ENCODE peak calls at places on chromosomes 11 and 22, in ten cellular contexts. C, I, R, U, V, P, X, W, M and J are unnamed samples.

GRCh38 chr11:109933126-109933525 is 160.1 kb upstream of the ZC3H12C start:
- DNase-seq in U (no peak), P (no peak), C (no peak), W (no peak), X (no peak), R (no peak), M (no peak), I (no peak), V (no peak), J (peak)

GRCh38 chr22:28015676-28016601 is 96.9 kb upstream of the PITPNB start:
- DNase-seq in W (no peak), V (peak), R (no peak), X (peak), M (no peak), U (no peak), P (no peak), C (peak), I (peak), J (no peak)

GRCh38 chr22:37639070-37639760 is at the start of gene SH3BP1:
- DNase-seq in W (peak), P (no peak), I (no peak), U (no peak), M (no peak), C (peak), V (no peak), X (peak), R (no peak), J (peak)

GRCh38 chr22:25110596-25110845 is 89.1 kb upstream of the CRYBB3 start:
- DNase-seq in P (no peak), R (no peak), W (no peak), U (no peak), V (no peak), M (no peak), X (no peak), C (no peak), I (no peak), J (no peak)

GRCh38 chr11:116193321-116194114 is 579.3 kb downstream of the BUD13 start:
- DNase-seq in P (peak), M (peak), C (peak), I (peak), R (no peak), X (peak), W (no peak), U (peak), V (no peak), J (no peak)

GRCh38 chr11:1041471-1041870 is 5.0 kb upstream of the MUC6 start:
- DNase-seq in U (no peak), W (no peak), P (no peak), C (peak), X (no peak), R (no peak), V (no peak), I (no peak), M (no peak), J (no peak)

GRCh38 chr11:43359432-43359818 is 705 bp downstream of the TTC17 start:
- DNase-seq in X (peak), U (peak), M (peak), W (no peak), P (no peak), R (no peak), V (no peak), I (no peak), C (no peak), J (peak)

GRCh38 chr11:131584694-131585592 is 214.5 kb downstream of the NTM start:
- DNase-seq in I (no peak), W (peak), C (no peak), V (no peak), M (peak), X (no peak), P (no peak), R (no peak), U (no peak), J (peak)

GRCh38 chr22:24247564-24248344 is 2.9 kb upstream of the GGT5 start:
- DNase-seq in M (peak), C (peak), X (peak), W (peak), R (peak), U (peak), V (peak), I (peak), P (peak), J (peak)

GRCh38 chr11:124788521-124788920 is 11.7 kb downstream of the MSANTD2 start:
- DNase-seq in W (no peak), X (no peak), R (no peak), U (no peak), M (no peak), P (no peak), I (no peak), C (no peak), V (no peak), J (no peak)

GRCh38 chr11:118609380-118610219 is 2.2 kb downstream of the PHLDB1 start:
- DNase-seq in R (no peak), V (peak), X (no peak), U (no peak), C (no peak), I (peak), W (no peak), P (no peak), M (no peak), J (peak)

GRCh38 chr11:57458410-57459111 is 1.8 kb upstream of the RTN4RL2 start:
- DNase-seq in W (peak), U (peak), X (peak), M (peak), I (no peak), P (no peak), V (no peak), R (no peak), C (peak), J (peak)

GRCh38 chr11:116136987-116137674 is 632.9 kb upstream of the CADM1 start:
- DNase-seq in P (no peak), C (no peak), V (no peak), X (peak), I (no peak), M (no peak), W (no peak), R (peak), U (no peak), J (no peak)

GRCh38 chr22:19916006-19916405 is 25.6 kb upstream of the COMT start:
- DNase-seq in V (no peak), P (no peak), C (no peak), X (no peak), U (no peak), R (no peak), M (no peak), W (no peak), I (no peak), J (no peak)

GRCh38 chr11:33471541-33471940 is 214.4 kb downstream of the HIPK3 start:
- DNase-seq in U (no peak), P (no peak), C (no peak), M (no peak), W (no peak), R (no peak), I (no peak), V (no peak), X (no peak), J (no peak)

GRCh38 chr11:58060939-58061672 is 30.4 kb downstream of the OR6Q1 start:
- DNase-seq in V (no peak), X (no peak), R (peak), M (no peak), I (no peak), W (no peak), C (no peak), U (peak), P (no peak), J (no peak)

DNA sequence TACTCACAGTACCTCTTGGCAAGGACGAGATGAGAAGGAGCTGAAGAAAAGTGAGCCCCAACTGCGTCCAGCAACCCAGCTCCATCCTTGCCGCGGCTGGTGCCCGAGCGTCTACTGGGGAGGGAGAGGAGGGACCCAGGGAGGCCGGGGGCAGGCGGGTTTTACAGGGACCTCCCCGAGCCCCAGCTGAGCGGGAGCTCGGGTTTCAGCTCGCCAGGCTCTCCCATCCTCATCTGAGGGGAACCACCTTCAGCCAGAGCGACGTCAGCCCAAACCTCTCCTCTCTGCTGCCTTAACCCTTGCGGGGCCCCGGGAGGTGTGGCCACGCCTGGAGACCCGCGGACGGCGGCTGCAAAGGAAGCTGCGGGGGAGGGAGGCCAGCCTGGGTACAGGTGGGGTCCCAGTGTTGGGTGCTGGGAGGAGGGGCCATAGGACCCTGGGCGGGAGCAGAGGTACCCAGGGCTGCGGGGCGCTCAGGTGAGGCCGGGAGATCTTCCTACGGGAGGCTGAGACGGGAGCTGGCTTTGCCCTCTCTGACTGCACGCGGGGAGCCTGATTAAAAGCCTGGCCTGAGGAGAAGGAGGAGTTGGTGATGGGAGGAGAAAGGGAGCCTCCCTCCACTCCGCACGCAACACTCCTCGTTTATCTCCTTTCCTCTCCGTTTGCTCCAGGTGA is at the start of gene PAMR1:
- DNase-seq in X (peak), U (no peak), I (peak), R (peak), C (peak), W (no peak), M (no peak), P (peak), V (peak), J (no peak)
- TF ChIP-seq POLR2A in X (peak), U (no peak), I (no peak), R (no peak), C (no peak), W (no peak), M (no peak), P (no peak), V (no peak), J (no peak)

DNA sequence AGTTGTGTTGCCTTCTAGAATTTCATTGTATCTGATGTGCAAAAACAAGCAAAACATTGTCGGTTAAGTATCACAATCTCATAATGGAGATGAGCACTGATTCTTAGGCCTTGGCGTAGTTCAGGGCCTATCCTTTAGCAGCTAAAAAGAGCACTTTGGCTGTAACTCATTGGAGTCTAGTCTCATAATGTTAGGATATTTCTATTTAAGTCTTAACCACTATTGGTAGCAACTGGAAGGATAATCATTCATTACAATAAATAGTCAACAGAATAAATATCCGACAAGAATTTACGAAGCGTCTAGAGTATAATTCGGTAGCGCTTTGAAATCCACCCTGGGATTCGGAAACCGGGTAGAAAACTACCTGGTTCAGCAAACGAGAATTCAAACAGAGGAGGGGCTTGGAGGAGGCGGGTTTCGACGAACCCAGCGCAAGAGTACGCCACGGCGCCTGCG is 461 bp upstream of the EED start:
- DNase-seq in W (peak), M (peak), I (peak), R (no peak), C (peak), X (peak), U (peak), P (peak), V (peak), J (no peak)
- TF ChIP-seq POLR2A in W (no peak), M (no peak), I (no peak), R (no peak), C (no peak), X (no peak), U (no peak), P (no peak), V (no peak), J (no peak)

GRCh38 chr11:73376803-73377629 is 817 bp downstream of the RELT start:
- DNase-seq in R (no peak), M (peak), X (peak), C (peak), P (peak), U (peak), W (peak), I (peak), V (peak), J (peak)
- TF ChIP-seq POLR2A in R (peak), M (no peak), X (peak), C (no peak), P (no peak), U (peak), W (peak), I (no peak), V (no peak), J (no peak)

DNA sequence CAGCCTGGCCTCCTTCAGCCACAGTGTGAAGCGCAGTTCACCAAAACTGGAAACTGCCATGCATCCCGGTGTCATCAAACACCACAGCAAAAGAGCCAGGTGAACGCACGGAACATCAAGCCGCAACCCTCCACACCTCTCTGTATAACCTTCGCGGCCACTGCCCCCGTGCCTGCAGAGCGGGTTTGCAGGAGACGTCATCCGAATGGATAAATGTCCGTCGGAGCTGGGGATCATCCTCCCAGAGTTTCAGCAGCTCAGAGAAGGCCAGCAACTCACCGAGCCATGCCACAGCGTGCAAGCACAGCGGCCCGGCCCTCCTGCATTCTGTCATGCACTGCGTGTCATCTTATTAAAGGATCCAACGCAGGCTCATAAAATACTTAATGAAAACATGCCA is 310.0 kb downstream of the BRD1 start:
- DNase-seq in X (no peak), V (no peak), W (no peak), I (no peak), M (no peak), P (no peak), R (no peak), U (no peak), C (no peak), J (no peak)
- TF ChIP-seq POLR2A in X (no peak), V (no peak), W (no peak), I (no peak), M (no peak), P (no peak), R (no peak), U (no peak), C (no peak), J (no peak)

DNA sequence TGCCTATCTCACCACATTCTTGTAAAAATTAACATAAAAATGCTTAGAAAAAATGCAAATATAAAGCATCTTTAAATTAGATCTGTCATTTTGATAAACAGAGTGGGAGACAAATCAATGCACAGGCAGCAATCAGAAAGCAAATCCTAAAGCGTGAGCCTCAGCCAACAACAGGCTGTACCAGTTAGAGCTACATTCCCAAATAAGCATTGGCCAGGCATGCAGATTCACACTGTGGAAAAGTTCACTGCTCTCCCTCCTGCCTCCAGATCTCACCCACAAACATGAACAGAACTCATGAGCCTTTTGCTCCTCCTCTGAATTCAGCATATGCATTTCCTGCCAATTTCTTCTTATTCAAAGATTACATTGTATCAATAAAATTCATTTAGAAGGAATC is 115.1 kb upstream of the FAT3 start:
- DNase-seq in W (no peak), U (no peak), I (no peak), R (no peak), X (no peak), P (no peak), M (no peak), C (no peak), V (no peak), J (no peak)
- TF ChIP-seq POLR2A in W (no peak), U (no peak), I (no peak), R (no peak), X (no peak), P (no peak), M (no peak), C (no peak), V (no peak), J (no peak)

DNA sequence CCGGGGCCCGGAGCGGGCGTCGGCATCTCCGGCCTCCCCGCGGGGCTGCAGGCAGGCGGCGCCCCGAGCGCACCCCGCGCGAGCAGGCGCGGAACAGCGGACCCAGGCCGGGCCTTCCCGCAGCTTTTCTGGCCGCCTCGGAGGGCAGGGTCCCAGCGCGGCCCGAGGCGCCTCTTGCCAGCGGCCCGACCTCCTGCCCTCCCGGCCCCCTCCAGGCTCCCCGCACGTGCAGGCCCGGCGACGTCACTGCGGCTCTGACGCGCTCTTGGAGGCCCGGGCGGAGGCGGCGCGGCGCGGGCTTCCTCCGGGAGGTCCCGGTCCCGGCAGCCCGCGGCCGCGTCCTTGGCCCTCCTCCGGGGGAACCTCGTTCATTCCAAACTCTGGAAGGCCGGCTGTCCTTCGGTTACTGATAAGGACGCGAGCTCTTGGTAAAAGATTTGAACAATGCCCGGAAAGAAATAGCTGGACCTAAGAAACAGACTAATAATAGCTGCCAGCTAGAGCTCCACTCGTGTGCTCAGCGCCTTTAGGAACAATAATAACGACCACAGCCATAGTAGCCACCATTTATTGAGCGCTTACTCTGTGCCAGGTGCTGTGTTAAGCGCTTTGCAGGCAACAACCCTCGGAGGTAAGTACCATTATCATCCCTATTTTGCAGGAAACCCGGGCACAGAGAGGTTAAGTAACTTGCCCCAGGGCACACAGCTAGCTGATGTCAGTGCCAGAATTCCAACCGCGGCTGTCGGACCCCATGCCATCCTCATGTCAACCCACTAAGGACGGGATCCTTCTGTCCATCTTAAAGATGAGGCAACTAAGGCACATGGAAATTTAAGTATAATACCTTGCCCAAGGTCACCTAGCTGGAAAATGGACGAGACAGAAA is 39.1 kb upstream of the CREB3L1 start:
- DNase-seq in P (no peak), M (peak), V (peak), C (peak), U (peak), X (peak), I (peak), W (peak), R (no peak), J (peak)
- TF ChIP-seq POLR2A in P (no peak), M (no peak), V (no peak), C (no peak), U (no peak), X (no peak), I (no peak), W (no peak), R (no peak), J (peak)

GRCh38 chr11:64251722-64251985 is 324 bp downstream of the PLCB3 start:
- DNase-seq in V (no peak), R (no peak), P (no peak), W (no peak), X (no peak), M (no peak), U (no peak), C (no peak), I (no peak), J (no peak)

GRCh38 chr11:64253043-64253442 is 1.7 kb downstream of the PLCB3 start:
- DNase-seq in I (no peak), V (no peak), R (no peak), C (no peak), X (no peak), P (no peak), M (no peak), W (no peak), U (no peak), J (no peak)

GRCh38 chr11:64253481-64253880 is 2.2 kb downstream of the PLCB3 start:
- DNase-seq in U (no peak), M (no peak), C (no peak), I (peak), V (no peak), P (no peak), W (no peak), R (no peak), X (peak), J (no peak)

GRCh38 chr11:64250875-64251721 is at the start of gene PLCB3:
- DNase-seq in W (peak), M (peak), U (no peak), R (no peak), P (no peak), X (peak), V (no peak), C (no peak), I (no peak), J (peak)

DNA sequence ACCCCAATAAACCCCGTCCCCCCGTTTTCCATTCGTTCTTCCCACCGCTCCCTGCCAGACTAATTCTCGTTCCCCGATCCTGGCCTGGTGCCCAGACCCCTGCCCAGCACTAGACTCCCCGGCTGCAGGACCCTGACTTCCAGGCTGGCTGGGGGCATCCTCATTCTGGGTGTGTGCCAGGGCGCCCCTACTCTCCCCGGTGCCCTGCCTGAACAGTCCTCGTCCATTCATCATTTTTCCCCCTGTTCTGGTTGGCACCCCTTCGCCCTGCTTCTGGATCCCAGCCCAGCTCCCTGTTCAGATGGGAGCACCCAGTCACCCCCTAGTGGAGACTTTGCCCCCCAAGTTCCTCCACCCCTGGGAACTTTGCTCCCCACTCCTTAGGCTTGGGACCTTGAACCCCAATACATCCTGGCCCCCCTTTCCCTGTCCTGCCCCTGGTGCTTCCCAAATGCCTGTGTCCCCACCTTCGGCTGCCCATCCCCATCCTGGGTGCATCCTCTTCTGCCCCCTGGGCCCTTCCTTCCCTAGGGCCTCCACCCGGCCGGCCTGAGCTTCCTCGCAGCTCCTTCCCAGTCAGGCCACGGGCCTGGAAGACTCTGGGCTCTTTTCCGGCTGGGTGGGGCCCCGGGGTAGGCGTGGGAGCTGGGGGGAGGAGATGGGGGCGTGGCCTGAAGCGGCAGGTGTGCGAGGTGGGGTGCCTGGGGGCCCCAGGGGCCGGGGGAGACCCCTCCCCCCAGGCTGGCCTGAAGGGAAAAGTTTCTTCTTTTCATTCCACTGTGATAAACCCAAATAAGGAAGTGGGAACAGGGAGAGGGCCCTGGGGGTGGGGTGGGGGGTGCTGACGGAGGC is 882 bp downstream of the PLCB3 start:
- DNase-seq in M (peak), C (peak), V (no peak), X (peak), R (no peak), I (no peak), P (no peak), U (no peak), W (peak), J (peak)
- TF ChIP-seq POLR2A in M (no peak), C (no peak), V (no peak), X (peak), R (no peak), I (no peak), P (no peak), U (peak), W (peak), J (no peak)